ENCODE peak calls at places on chromosomes 1 and 21, in four cellular contexts. One of them, this sample, is unnamed.

GRCh38 chr1:75542818-75543570 is 67.9 kb downstream of the SLC44A5 start:
- DNase-seq in left ventricle myocardium inferior: no peak
- DNase-seq in fibroblast of lung: peak
- DNase-seq in A549: no peak
- DNase-seq in this sample: no peak

GRCh38 chr21:45227735-45228134 is 60.0 kb downstream of the POFUT2 start:
- DNase-seq in A549: no peak
- DNase-seq in fibroblast of lung: no peak
- DNase-seq in left ventricle myocardium inferior: no peak
- DNase-seq in this sample: no peak

GRCh38 chr1:77686784-77687518 is 4.5 kb upstream of the ZZZ3 start:
- DNase-seq in left ventricle myocardium inferior: no peak
- DNase-seq in fibroblast of lung: no peak
- DNase-seq in A549: no peak
- DNase-seq in this sample: no peak

GRCh38 chr1:94463765-94464330 is 45.7 kb downstream of the ABCD3 start:
- DNase-seq in A549: peak
- DNase-seq in left ventricle myocardium inferior: no peak
- DNase-seq in fibroblast of lung: peak
- DNase-seq in this sample: no peak

GRCh38 chr1:226526801-226527595 is 21.6 kb upstream of the STUM start:
- DNase-seq in left ventricle myocardium inferior: peak
- DNase-seq in fibroblast of lung: no peak
- DNase-seq in A549: peak
- DNase-seq in this sample: no peak

GRCh38 chr1:223831755-223832636 is 13.8 kb downstream of the TP53BP2 start:
- DNase-seq in fibroblast of lung: peak
- DNase-seq in left ventricle myocardium inferior: no peak
- DNase-seq in A549: peak
- DNase-seq in this sample: no peak

GRCh38 chr1:177969109-177969508 is 749 bp downstream of the SEC16B start:
- DNase-seq in A549: peak
- DNase-seq in left ventricle myocardium inferior: no peak
- DNase-seq in fibroblast of lung: no peak
- DNase-seq in this sample: no peak

GRCh38 chr1:93502561-93502960 is 54.6 kb downstream of the FNBP1L start:
- DNase-seq in A549: no peak
- DNase-seq in left ventricle myocardium inferior: no peak
- DNase-seq in fibroblast of lung: peak
- DNase-seq in this sample: no peak

GRCh38 chr1:26328597-26328996 is 10.8 kb downstream of the CD52 start:
- DNase-seq in left ventricle myocardium inferior: no peak
- DNase-seq in fibroblast of lung: no peak
- DNase-seq in A549: no peak
- DNase-seq in this sample: no peak

GRCh38 chr1:150692720-150693119 is 4.2 kb downstream of the GOLPH3L start:
- DNase-seq in left ventricle myocardium inferior: no peak
- DNase-seq in A549: no peak
- DNase-seq in fibroblast of lung: no peak
- DNase-seq in this sample: no peak

GRCh38 chr1:159091547-159092397 is 15.2 kb upstream of the AIM2 start:
- DNase-seq in fibroblast of lung: peak
- DNase-seq in A549: no peak
- DNase-seq in left ventricle myocardium inferior: no peak
- DNase-seq in this sample: no peak

GRCh38 chr1:150972417-150972940 is 2.2 kb downstream of the CERS2 start:
- DNase-seq in A549: no peak
- DNase-seq in fibroblast of lung: no peak
- DNase-seq in left ventricle myocardium inferior: no peak
- DNase-seq in this sample: no peak

GRCh38 chr1:44151808-44152207 is 10.4 kb upstream of the KLF18 start:
- DNase-seq in A549: no peak
- DNase-seq in left ventricle myocardium inferior: no peak
- DNase-seq in fibroblast of lung: no peak
- DNase-seq in this sample: no peak

GRCh38 chr1:44157903-44158302 is 16.5 kb upstream of the KLF18 start:
- DNase-seq in fibroblast of lung: no peak
- DNase-seq in left ventricle myocardium inferior: no peak
- DNase-seq in A549: no peak
- DNase-seq in this sample: no peak

GRCh38 chr1:44154049-44154448 is 12.6 kb upstream of the KLF18 start:
- DNase-seq in fibroblast of lung: peak
- DNase-seq in left ventricle myocardium inferior: no peak
- DNase-seq in A549: peak
- DNase-seq in this sample: no peak

GRCh38 chr1:44151332-44151731 is 9.9 kb upstream of the KLF18 start:
- DNase-seq in fibroblast of lung: no peak
- DNase-seq in left ventricle myocardium inferior: no peak
- DNase-seq in A549: no peak
- DNase-seq in this sample: no peak

DNA sequence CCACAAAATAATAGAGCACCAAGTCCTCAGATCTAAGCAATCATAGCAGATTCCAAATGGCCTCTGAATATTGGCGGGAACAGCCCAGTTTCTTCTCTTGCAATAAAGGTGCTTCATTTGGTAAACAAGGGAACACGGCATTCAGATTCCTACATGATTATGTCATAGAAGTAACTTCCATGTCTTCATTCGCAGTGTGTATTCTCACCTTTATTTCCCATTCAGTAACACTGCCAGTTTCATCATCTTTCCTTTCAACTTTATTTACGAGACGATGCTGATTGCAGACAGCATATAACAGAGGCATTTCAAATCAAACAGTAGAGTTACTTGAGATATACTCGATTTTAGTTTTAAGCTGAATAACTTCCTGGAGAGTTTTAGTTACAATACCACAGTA is 13.2 kb upstream of the KLF18 start:
- DNase-seq in A549: peak
- DNase-seq in left ventricle myocardium inferior: no peak
- DNase-seq in fibroblast of lung: peak
- DNase-seq in this sample: peak
- H3K27ac ChIP-seq in A549: peak
- H3K27ac ChIP-seq in left ventricle myocardium inferior: no peak
- H3K27ac ChIP-seq in fibroblast of lung: no peak
- H3K27ac ChIP-seq in this sample: peak

GRCh38 chr1:221716713-221717490 is 25.0 kb downstream of the DUSP10 start:
- DNase-seq in fibroblast of lung: no peak
- DNase-seq in A549: no peak
- DNase-seq in left ventricle myocardium inferior: no peak
- DNase-seq in this sample: no peak
- H3K27ac ChIP-seq in fibroblast of lung: peak
- H3K27ac ChIP-seq in A549: peak
- H3K27ac ChIP-seq in left ventricle myocardium inferior: no peak
- H3K27ac ChIP-seq in this sample: no peak

GRCh38 chr1:8370046-8370881 is 52.4 kb downstream of the SLC45A1 start:
- DNase-seq in A549: no peak
- DNase-seq in fibroblast of lung: peak
- DNase-seq in left ventricle myocardium inferior: no peak
- DNase-seq in this sample: no peak
- H3K27ac ChIP-seq in A549: no peak
- H3K27ac ChIP-seq in fibroblast of lung: no peak
- H3K27ac ChIP-seq in left ventricle myocardium inferior: peak
- H3K27ac ChIP-seq in this sample: no peak

GRCh38 chr1:208300084-208300770 is 56.0 kb upstream of the PLXNA2 start:
- DNase-seq in left ventricle myocardium inferior: no peak
- DNase-seq in fibroblast of lung: no peak
- DNase-seq in A549: no peak
- DNase-seq in this sample: no peak
- H3K27ac ChIP-seq in left ventricle myocardium inferior: no peak
- H3K27ac ChIP-seq in fibroblast of lung: no peak
- H3K27ac ChIP-seq in A549: no peak
- H3K27ac ChIP-seq in this sample: no peak

DNA sequence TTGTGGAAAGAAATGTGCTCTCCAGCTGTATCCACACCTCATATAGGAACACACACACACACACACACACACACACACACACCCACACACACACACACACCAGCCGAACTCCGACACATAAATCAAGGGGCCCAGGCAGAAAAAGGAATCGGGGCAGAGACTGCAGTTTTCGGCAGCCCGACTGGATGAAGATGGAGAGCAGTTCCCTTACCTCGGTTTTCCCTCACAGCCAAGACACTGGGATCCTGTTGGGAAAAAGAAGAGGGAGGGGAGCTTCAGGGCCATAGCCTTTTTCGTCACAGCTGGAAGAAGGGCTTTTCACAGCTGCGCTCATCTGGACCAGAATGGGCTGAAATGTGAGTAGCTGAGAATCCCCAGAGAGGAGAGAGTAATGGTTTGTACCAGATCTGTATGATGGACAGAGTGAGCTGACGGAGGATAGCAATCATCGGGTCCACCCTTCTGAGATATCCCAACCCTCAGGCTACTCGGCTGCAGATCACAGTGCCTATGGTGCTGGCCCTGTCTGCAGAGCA is 37.7 kb downstream of the PIK3C2B start:
- DNase-seq in left ventricle myocardium inferior: peak
- DNase-seq in fibroblast of lung: no peak
- DNase-seq in A549: no peak
- DNase-seq in this sample: no peak
- H3K27ac ChIP-seq in left ventricle myocardium inferior: peak
- H3K27ac ChIP-seq in fibroblast of lung: no peak
- H3K27ac ChIP-seq in A549: no peak
- H3K27ac ChIP-seq in this sample: no peak

GRCh38 chr21:32307706-32308105 is 9.1 kb downstream of the MRAP start:
- DNase-seq in fibroblast of lung: peak
- DNase-seq in A549: no peak
- DNase-seq in left ventricle myocardium inferior: no peak
- DNase-seq in this sample: no peak
- H3K27ac ChIP-seq in fibroblast of lung: no peak
- H3K27ac ChIP-seq in A549: no peak
- H3K27ac ChIP-seq in left ventricle myocardium inferior: no peak
- H3K27ac ChIP-seq in this sample: no peak

DNA sequence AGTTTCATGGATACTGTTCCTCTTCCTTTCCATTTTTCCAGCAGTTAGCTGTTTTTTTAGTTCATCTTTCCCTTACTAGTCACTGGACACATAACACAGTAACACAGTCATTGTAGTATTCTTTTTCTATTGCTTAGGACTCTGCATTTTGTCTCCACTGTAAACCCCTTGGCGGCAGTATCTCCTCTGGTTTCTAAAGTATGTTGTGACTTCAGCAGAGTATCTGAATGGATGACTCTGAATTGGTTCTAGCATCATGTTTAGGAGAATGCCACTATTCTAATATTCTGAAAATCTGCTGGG is 2.2 kb downstream of the CDC7 start:
- DNase-seq in fibroblast of lung: peak
- DNase-seq in left ventricle myocardium inferior: no peak
- DNase-seq in A549: peak
- DNase-seq in this sample: no peak
- H3K27ac ChIP-seq in fibroblast of lung: no peak
- H3K27ac ChIP-seq in left ventricle myocardium inferior: no peak
- H3K27ac ChIP-seq in A549: peak
- H3K27ac ChIP-seq in this sample: no peak

GRCh38 chr1:36675931-36676562 is 193.3 kb upstream of the CSF3R start:
- DNase-seq in left ventricle myocardium inferior: no peak
- DNase-seq in fibroblast of lung: no peak
- DNase-seq in A549: no peak
- DNase-seq in this sample: no peak
- H3K27ac ChIP-seq in left ventricle myocardium inferior: no peak
- H3K27ac ChIP-seq in fibroblast of lung: no peak
- H3K27ac ChIP-seq in A549: no peak
- H3K27ac ChIP-seq in this sample: no peak

GRCh38 chr1:40873863-40874472 is 11.8 kb upstream of the CITED4 start:
- DNase-seq in left ventricle myocardium inferior: no peak
- DNase-seq in A549: no peak
- DNase-seq in fibroblast of lung: no peak
- DNase-seq in this sample: no peak

GRCh38 chr1:40876891-40877290 is 14.7 kb upstream of the CITED4 start:
- DNase-seq in left ventricle myocardium inferior: no peak
- DNase-seq in A549: no peak
- DNase-seq in fibroblast of lung: peak
- DNase-seq in this sample: no peak

GRCh38 chr1:40877681-40878080 is 15.5 kb upstream of the CITED4 start:
- DNase-seq in A549: peak
- DNase-seq in fibroblast of lung: peak
- DNase-seq in left ventricle myocardium inferior: peak
- DNase-seq in this sample: no peak

GRCh38 chr1:40878906-40879305 is 16.7 kb upstream of the CITED4 start:
- DNase-seq in A549: no peak
- DNase-seq in fibroblast of lung: no peak
- DNase-seq in left ventricle myocardium inferior: no peak
- DNase-seq in this sample: no peak

GRCh38 chr1:40876436-40876761 is 14.2 kb upstream of the CITED4 start:
- DNase-seq in fibroblast of lung: no peak
- DNase-seq in left ventricle myocardium inferior: no peak
- DNase-seq in A549: no peak
- DNase-seq in this sample: no peak
- H3K27ac ChIP-seq in fibroblast of lung: peak
- H3K27ac ChIP-seq in left ventricle myocardium inferior: peak
- H3K27ac ChIP-seq in A549: peak
- H3K27ac ChIP-seq in this sample: peak

This sample was measured in epithelial cell of prostate.